ENCODE peak calls at places on chromosomes 1 and 21, in six cellular contexts. One of them, this sample, is unnamed.

GRCh38 chr1:60942291-60942690 is 140.1 kb upstream of the NFIA start:
- DNase-seq in adrenal gland: no peak
- DNase-seq in sigmoid colon: no peak
- DNase-seq in H1: no peak
- DNase-seq in heart left ventricle: no peak
- DNase-seq in IMR-90: no peak
- DNase-seq in this sample: no peak

GRCh38 chr1:89643577-89643976 is 10.7 kb downstream of the LRRC8C start:
- DNase-seq in sigmoid colon: no peak
- DNase-seq in adrenal gland: no peak
- DNase-seq in H1: no peak
- DNase-seq in IMR-90: no peak
- DNase-seq in heart left ventricle: no peak
- DNase-seq in this sample: no peak

GRCh38 chr1:101017448-101017847 is 8.1 kb downstream of the DPH5 start:
- DNase-seq in heart left ventricle: no peak
- DNase-seq in IMR-90: no peak
- DNase-seq in adrenal gland: no peak
- DNase-seq in H1: no peak
- DNase-seq in sigmoid colon: no peak
- DNase-seq in this sample: no peak

GRCh38 chr21:31111093-31111492 is 72.8 kb upstream of the KRTAP19-8 start:
- DNase-seq in sigmoid colon: no peak
- DNase-seq in IMR-90: no peak
- DNase-seq in H1: no peak
- DNase-seq in heart left ventricle: no peak
- DNase-seq in adrenal gland: no peak
- DNase-seq in this sample: no peak

GRCh38 chr1:160116277-160117147 is 953 bp downstream of the ATP1A2 start:
- DNase-seq in sigmoid colon: no peak
- DNase-seq in IMR-90: peak
- DNase-seq in adrenal gland: peak
- DNase-seq in heart left ventricle: peak
- DNase-seq in H1: no peak
- DNase-seq in this sample: no peak

GRCh38 chr21:42236693-42237092 is 17.8 kb downstream of the ABCG1 start:
- DNase-seq in adrenal gland: no peak
- DNase-seq in heart left ventricle: no peak
- DNase-seq in H1: no peak
- DNase-seq in IMR-90: no peak
- DNase-seq in sigmoid colon: no peak
- DNase-seq in this sample: peak

GRCh38 chr1:42429623-42430022 is 26.2 kb downstream of the ZMYND12 start:
- DNase-seq in heart left ventricle: no peak
- DNase-seq in IMR-90: no peak
- DNase-seq in sigmoid colon: no peak
- DNase-seq in adrenal gland: no peak
- DNase-seq in H1: no peak
- DNase-seq in this sample: no peak

GRCh38 chr1:167723707-167724323 is 2.0 kb downstream of the MPZL1 start:
- DNase-seq in IMR-90: no peak
- DNase-seq in H1: no peak
- DNase-seq in sigmoid colon: no peak
- DNase-seq in adrenal gland: no peak
- DNase-seq in heart left ventricle: no peak
- DNase-seq in this sample: peak

GRCh38 chr1:179016694-179017382 is 8.9 kb upstream of the FAM20B start:
- DNase-seq in IMR-90: peak
- DNase-seq in adrenal gland: peak
- DNase-seq in sigmoid colon: peak
- DNase-seq in heart left ventricle: peak
- DNase-seq in H1: no peak
- DNase-seq in this sample: peak

GRCh38 chr1:205519541-205520131 is 15.2 kb downstream of the CDK18 start:
- DNase-seq in heart left ventricle: no peak
- DNase-seq in adrenal gland: peak
- DNase-seq in H1: no peak
- DNase-seq in sigmoid colon: peak
- DNase-seq in IMR-90: no peak
- DNase-seq in this sample: no peak

GRCh38 chr1:169110265-169110664 is 3.8 kb downstream of the ATP1B1 start:
- DNase-seq in heart left ventricle: no peak
- DNase-seq in sigmoid colon: no peak
- DNase-seq in IMR-90: no peak
- DNase-seq in H1: no peak
- DNase-seq in adrenal gland: no peak
- DNase-seq in this sample: no peak

GRCh38 chr1:169111472-169111871 is 5.0 kb downstream of the ATP1B1 start:
- DNase-seq in adrenal gland: no peak
- DNase-seq in IMR-90: no peak
- DNase-seq in H1: no peak
- DNase-seq in sigmoid colon: no peak
- DNase-seq in heart left ventricle: no peak
- DNase-seq in this sample: no peak

GRCh38 chr1:169113613-169114119 is 7.2 kb downstream of the ATP1B1 start:
- DNase-seq in IMR-90: peak
- DNase-seq in H1: no peak
- DNase-seq in heart left ventricle: no peak
- DNase-seq in sigmoid colon: no peak
- DNase-seq in adrenal gland: peak
- DNase-seq in this sample: no peak

GRCh38 chr1:169110691-169111447 is 4.4 kb downstream of the ATP1B1 start:
- DNase-seq in H1: no peak
- DNase-seq in heart left ventricle: no peak
- DNase-seq in adrenal gland: peak
- DNase-seq in sigmoid colon: peak
- DNase-seq in IMR-90: peak
- DNase-seq in this sample: no peak

DNA sequence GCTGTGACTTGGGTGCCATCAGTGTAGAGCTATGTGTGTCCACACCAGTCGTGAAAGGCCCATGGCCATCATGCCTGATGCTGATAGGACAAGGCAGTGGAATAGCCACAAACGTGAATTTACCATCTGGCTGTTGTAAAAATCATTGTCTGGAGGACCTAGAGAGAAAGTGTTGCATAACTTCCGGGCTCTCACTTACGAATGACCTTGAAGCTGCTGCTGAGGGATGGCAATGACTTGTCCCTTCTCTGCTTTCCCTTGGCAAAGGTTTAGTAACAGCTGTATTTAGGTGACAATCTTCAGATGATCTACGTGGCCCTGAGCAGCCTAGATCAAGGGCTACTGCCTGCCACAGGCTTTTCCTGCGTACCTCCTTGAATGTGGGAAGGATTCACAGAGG is 5.8 kb downstream of the ATP1B1 start:
- DNase-seq in adrenal gland: peak
- DNase-seq in IMR-90: peak
- DNase-seq in heart left ventricle: no peak
- DNase-seq in H1: no peak
- DNase-seq in sigmoid colon: no peak
- DNase-seq in this sample: no peak
- TF ChIP-seq POLR2A in adrenal gland: peak
- TF ChIP-seq POLR2A in IMR-90: no peak
- TF ChIP-seq POLR2A in heart left ventricle: no peak
- TF ChIP-seq POLR2A in H1: no peak
- TF ChIP-seq POLR2A in sigmoid colon: no peak
- TF ChIP-seq POLR2A in this sample: no peak

GRCh38 chr1:229221106-229222019 is 49.5 kb upstream of the RAB4A start:
- DNase-seq in sigmoid colon: no peak
- DNase-seq in adrenal gland: no peak
- DNase-seq in IMR-90: peak
- DNase-seq in H1: peak
- DNase-seq in heart left ventricle: no peak
- DNase-seq in this sample: no peak
- TF ChIP-seq POLR2A in sigmoid colon: no peak
- TF ChIP-seq POLR2A in adrenal gland: no peak
- TF ChIP-seq POLR2A in IMR-90: no peak
- TF ChIP-seq POLR2A in H1: no peak
- TF ChIP-seq POLR2A in heart left ventricle: no peak
- TF ChIP-seq POLR2A in this sample: no peak

GRCh38 chr1:2398871-2399270 is 7.2 kb downstream of the RER1 start:
- DNase-seq in adrenal gland: no peak
- DNase-seq in IMR-90: no peak
- DNase-seq in H1: no peak
- DNase-seq in heart left ventricle: no peak
- DNase-seq in sigmoid colon: no peak
- DNase-seq in this sample: no peak

GRCh38 chr1:2400576-2400909 is 8.9 kb downstream of the RER1 start:
- DNase-seq in heart left ventricle: no peak
- DNase-seq in H1: no peak
- DNase-seq in IMR-90: no peak
- DNase-seq in adrenal gland: no peak
- DNase-seq in sigmoid colon: no peak
- DNase-seq in this sample: no peak

GRCh38 chr1:2400950-2401649 is 9.5 kb downstream of the RER1 start:
- DNase-seq in H1: no peak
- DNase-seq in heart left ventricle: no peak
- DNase-seq in IMR-90: no peak
- DNase-seq in sigmoid colon: no peak
- DNase-seq in adrenal gland: no peak
- DNase-seq in this sample: no peak

GRCh38 chr1:2402420-2402819 is 9.9 kb downstream of the PEX10 start:
- DNase-seq in H1: no peak
- DNase-seq in IMR-90: no peak
- DNase-seq in heart left ventricle: no peak
- DNase-seq in sigmoid colon: no peak
- DNase-seq in adrenal gland: no peak
- DNase-seq in this sample: no peak

DNA sequence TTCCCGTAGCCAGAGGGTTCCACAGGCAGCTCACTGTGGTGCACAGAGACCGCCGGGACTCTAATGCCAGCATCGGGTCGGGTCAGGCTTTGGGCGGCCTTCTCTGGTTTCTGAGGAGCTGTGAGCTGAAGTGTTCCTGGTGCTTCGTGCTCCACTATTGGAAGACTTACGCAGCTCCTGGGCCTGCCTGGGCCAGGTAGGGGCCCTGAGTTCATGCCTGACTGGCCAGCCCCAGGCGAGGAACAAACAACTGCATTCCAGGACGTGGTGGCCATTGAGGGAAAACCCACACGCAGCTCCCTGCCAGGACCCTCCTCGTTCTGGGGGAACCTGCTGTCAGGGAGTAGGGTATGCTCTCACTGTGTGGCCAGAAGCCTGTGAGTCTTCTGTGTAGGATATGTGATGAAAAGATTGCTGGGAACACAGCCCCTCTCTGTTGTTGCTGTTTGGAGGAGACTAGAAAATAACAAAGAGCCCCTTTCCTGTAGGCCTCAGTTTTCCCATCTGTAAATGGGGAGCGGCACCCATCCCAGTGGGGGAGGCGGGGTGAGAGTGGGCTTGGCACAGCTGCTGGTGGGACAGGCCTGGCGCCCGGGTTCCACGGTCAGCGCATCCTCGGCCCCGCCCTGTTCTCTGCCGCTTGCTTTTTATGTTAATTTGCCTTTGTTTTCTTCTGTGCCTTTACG is 8.4 kb downstream of the RER1 start:
- DNase-seq in H1: no peak
- DNase-seq in sigmoid colon: no peak
- DNase-seq in adrenal gland: no peak
- DNase-seq in IMR-90: no peak
- DNase-seq in heart left ventricle: no peak
- DNase-seq in this sample: no peak
- TF ChIP-seq POLR2A in H1: no peak
- TF ChIP-seq POLR2A in sigmoid colon: no peak
- TF ChIP-seq POLR2A in adrenal gland: no peak
- TF ChIP-seq POLR2A in IMR-90: no peak
- TF ChIP-seq POLR2A in heart left ventricle: no peak
- TF ChIP-seq POLR2A in this sample: no peak

DNA sequence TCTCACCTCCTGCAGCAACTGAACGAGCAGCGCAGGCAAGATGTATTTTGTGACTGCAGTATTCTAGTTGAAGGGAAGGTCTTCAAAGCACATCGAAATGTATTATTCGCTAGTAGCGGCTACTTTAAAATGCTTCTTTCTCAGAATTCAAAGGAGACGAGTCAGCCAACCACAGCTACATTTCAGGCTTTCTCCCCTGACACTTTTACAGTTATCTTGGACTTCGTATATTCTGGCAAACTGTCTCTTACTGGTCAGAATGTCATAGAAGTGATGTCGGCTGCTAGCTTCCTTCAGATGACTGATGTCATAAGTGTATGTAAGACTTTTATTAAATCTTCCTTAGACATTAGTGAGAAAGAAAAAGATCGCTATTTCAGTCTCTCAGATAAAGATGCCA is 53.7 kb downstream of the ZBTB8A start:
- DNase-seq in sigmoid colon: no peak
- DNase-seq in adrenal gland: no peak
- DNase-seq in heart left ventricle: no peak
- DNase-seq in IMR-90: peak
- DNase-seq in H1: no peak
- DNase-seq in this sample: no peak
- TF ChIP-seq POLR2A in sigmoid colon: no peak
- TF ChIP-seq POLR2A in adrenal gland: no peak
- TF ChIP-seq POLR2A in heart left ventricle: no peak
- TF ChIP-seq POLR2A in IMR-90: no peak
- TF ChIP-seq POLR2A in H1: no peak
- TF ChIP-seq POLR2A in this sample: no peak

DNA sequence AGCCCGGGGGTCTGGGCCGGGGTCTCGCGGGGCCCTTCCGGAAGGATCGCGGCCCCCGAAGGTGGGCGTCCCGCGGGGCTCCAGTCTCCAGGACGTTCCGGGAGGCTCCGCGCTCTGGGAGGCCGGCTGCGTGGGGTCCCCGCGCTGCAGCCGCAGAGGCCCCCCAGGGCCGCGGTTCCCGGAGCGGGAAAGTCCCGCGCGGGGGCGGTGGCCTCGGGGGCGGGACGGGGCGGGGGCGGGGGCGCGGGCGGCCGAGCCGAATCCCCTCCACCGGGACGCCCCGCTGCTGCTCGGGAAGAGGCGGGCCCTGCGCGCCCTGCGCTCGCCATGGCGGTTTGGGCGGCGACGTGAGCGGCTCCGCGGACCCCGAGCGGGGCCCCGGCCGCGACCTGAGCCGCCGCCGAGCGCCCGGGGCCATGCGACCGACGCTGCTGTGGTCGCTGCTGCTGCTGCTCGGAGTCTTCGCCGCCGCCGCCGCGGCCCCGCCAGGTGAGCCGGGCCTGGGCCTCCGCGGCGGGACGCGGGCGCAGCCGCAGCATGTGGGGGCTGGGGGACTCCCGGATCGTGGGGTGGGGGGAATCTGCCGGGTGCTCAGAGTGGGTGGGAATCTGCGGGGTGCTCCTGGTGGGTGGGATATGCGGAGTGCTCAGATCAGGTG is at the start of gene IFNGR2:
- DNase-seq in heart left ventricle: peak
- DNase-seq in H1: peak
- DNase-seq in sigmoid colon: peak
- DNase-seq in adrenal gland: no peak
- DNase-seq in IMR-90: no peak
- DNase-seq in this sample: peak
- TF ChIP-seq POLR2A in heart left ventricle: no peak
- TF ChIP-seq POLR2A in H1: no peak
- TF ChIP-seq POLR2A in sigmoid colon: no peak
- TF ChIP-seq POLR2A in adrenal gland: no peak
- TF ChIP-seq POLR2A in IMR-90: no peak
- TF ChIP-seq POLR2A in this sample: no peak

GRCh38 chr1:161766102-161766981 is at the start of gene ATF6:
- DNase-seq in sigmoid colon: peak
- DNase-seq in heart left ventricle: peak
- DNase-seq in adrenal gland: peak
- DNase-seq in H1: peak
- DNase-seq in IMR-90: peak
- DNase-seq in this sample: peak
- TF ChIP-seq POLR2A in sigmoid colon: peak
- TF ChIP-seq POLR2A in heart left ventricle: peak
- TF ChIP-seq POLR2A in adrenal gland: peak
- TF ChIP-seq POLR2A in H1: no peak
- TF ChIP-seq POLR2A in IMR-90: peak
- TF ChIP-seq POLR2A in this sample: peak